ENCODE peak calls at places on chromosomes 3 and 15, in nine cellular contexts. E, D, G, J, A, P, H, X and I are unnamed samples.

GRCh38 chr3:149702691-149703426 is 45.0 kb upstream of the WWTR1 start:
- DNase-seq in G (no peak), H (no peak), E (no peak), A (no peak), D (no peak), P (no peak), X (no peak), J (no peak), I (peak)

GRCh38 chr15:67068724-67069400 is 3.5 kb downstream of the SMAD3 start:
- DNase-seq in X (no peak), A (no peak), H (no peak), E (no peak), D (no peak), P (no peak), G (no peak), J (no peak), I (no peak)

GRCh38 chr3:51385621-51386091 is 565 bp downstream of the MANF start:
- DNase-seq in P (no peak), H (no peak), G (no peak), E (no peak), A (no peak), D (no peak), J (no peak), X (no peak), I (no peak)

GRCh38 chr15:101501703-101502373 is 12.3 kb upstream of the PCSK6 start:
- DNase-seq in A (peak), G (no peak), P (no peak), X (peak), E (no peak), H (peak), D (no peak), J (peak), I (peak)

GRCh38 chr3:115401298-115401697 is 222.0 kb upstream of the GAP43 start:
- DNase-seq in J (no peak), P (no peak), G (no peak), X (no peak), H (no peak), D (no peak), E (no peak), A (no peak), I (no peak)

GRCh38 chr3:122680381-122681293 is at the start of gene PARP14:
- DNase-seq in P (peak), A (no peak), X (peak), J (peak), H (peak), E (peak), G (peak), D (peak), I (peak)

GRCh38 chr15:84827246-84827645 is 10.1 kb downstream of the ALPK3 start:
- DNase-seq in D (no peak), H (no peak), G (no peak), X (no peak), A (no peak), P (no peak), E (no peak), J (no peak), I (no peak)

GRCh38 chr3:26353052-26353451 is 269.5 kb upstream of the LRRC3B start:
- DNase-seq in P (no peak), J (no peak), G (no peak), D (no peak), A (no peak), H (no peak), E (no peak), X (no peak), I (no peak)

GRCh38 chr15:38652998-38653397 is 88.4 kb upstream of the RASGRP1 start:
- DNase-seq in E (no peak), A (no peak), P (no peak), G (no peak), D (no peak), H (no peak), X (no peak), J (no peak), I (no peak)

GRCh38 chr3:127448161-127448561 is 142.4 kb downstream of the TPRA1 start:
- DNase-seq in A (no peak), H (no peak), P (no peak), J (no peak), E (peak), G (no peak), X (no peak), D (no peak), I (peak)

GRCh38 chr15:78419331-78419730 is 18.7 kb upstream of the IREB2 start:
- DNase-seq in D (no peak), H (no peak), A (no peak), P (no peak), X (no peak), E (no peak), G (no peak), J (no peak), I (no peak)

GRCh38 chr15:90138071-90138833 is 36.0 kb upstream of the IDH2 start:
- DNase-seq in P (no peak), X (no peak), H (no peak), D (peak), J (no peak), G (no peak), E (peak), A (no peak), I (no peak)

GRCh38 chr3:57583544-57583943 is 13.6 kb downstream of the ARF4 start:
- DNase-seq in P (no peak), J (no peak), A (no peak), X (no peak), E (no peak), D (no peak), H (no peak), G (no peak), I (no peak)

GRCh38 chr15:62306851-62307504 is 141.9 kb upstream of the C2CD4B start:
- DNase-seq in A (peak), D (peak), E (peak), G (no peak), J (peak), P (peak), H (peak), X (peak), I (peak)

GRCh38 chr3:182699550-182700170 is 93.6 kb upstream of the ATP11B start:
- DNase-seq in G (no peak), E (no peak), P (no peak), D (no peak), J (no peak), H (no peak), X (no peak), A (no peak), I (no peak)

GRCh38 chr3:166760114-166760513 is 620.0 kb downstream of the ZBBX start:
- DNase-seq in H (no peak), E (no peak), G (no peak), X (no peak), D (no peak), A (no peak), J (no peak), P (no peak), I (no peak)

GRCh38 chr15:48929611-48930170 is 34.0 kb downstream of the SHC4 start:
- DNase-seq in D (no peak), J (no peak), G (no peak), H (no peak), P (no peak), X (no peak), A (no peak), E (no peak), I (no peak)

GRCh38 chr15:85606721-85607120 is 188.0 kb downstream of the KLHL25 start:
- DNase-seq in E (no peak), A (no peak), H (no peak), G (no peak), D (no peak), P (no peak), J (no peak), X (no peak), I (no peak)

GRCh38 chr15:31311735-31312134 is 14.9 kb upstream of the KLF13 start:
- DNase-seq in X (no peak), G (peak), H (no peak), J (no peak), A (no peak), E (no peak), D (no peak), P (no peak), I (peak)

GRCh38 chr3:42829083-42829627 is 19.9 kb downstream of the ACKR2 start:
- DNase-seq in A (peak), E (no peak), H (no peak), P (no peak), D (no peak), X (no peak), J (peak), G (no peak), I (no peak)

GRCh38 chr3:62041681-62042080 is 331.7 kb downstream of the FEZF2 start:
- DNase-seq in J (no peak), H (no peak), G (no peak), D (no peak), A (no peak), X (no peak), P (no peak), E (no peak), I (no peak)

DNA sequence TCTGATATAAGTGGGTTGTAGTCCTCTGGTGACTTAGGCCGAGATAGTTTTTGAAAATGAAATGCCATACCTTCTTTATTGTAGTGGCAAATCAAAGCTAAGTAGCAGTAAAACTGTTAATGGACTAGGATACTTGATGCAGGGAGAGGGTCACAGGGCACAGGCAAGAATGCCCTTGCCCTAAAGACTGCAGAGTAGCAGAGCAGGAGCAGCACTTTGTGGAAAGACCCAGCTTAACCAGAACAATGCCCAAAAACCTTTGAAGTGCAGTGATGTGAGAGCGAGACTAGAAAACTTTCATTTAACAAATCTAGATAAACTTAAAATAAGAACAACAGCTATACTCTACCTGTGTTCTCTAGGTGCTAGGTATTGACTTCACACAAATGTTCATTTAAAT is 121.9 kb downstream of the MBNL1 start:
- DNase-seq in G (no peak), H (no peak), J (no peak), E (no peak), D (no peak), X (no peak), P (no peak), A (no peak), I (no peak)
- TF ChIP-seq POLR2A in G (no peak), H (no peak), J (no peak), E (no peak), D (no peak), X (no peak), P (no peak), A (no peak), I (no peak)

GRCh38 chr3:98980915-98981596 is 79.6 kb upstream of the DCBLD2 start:
- DNase-seq in D (no peak), E (no peak), P (no peak), H (no peak), G (no peak), A (peak), J (no peak), X (no peak), I (no peak)
- H3K4me3 ChIP-seq in D (no peak), E (no peak), P (no peak), H (no peak), G (no peak), A (peak), J (no peak), X (peak), I (no peak)

DNA sequence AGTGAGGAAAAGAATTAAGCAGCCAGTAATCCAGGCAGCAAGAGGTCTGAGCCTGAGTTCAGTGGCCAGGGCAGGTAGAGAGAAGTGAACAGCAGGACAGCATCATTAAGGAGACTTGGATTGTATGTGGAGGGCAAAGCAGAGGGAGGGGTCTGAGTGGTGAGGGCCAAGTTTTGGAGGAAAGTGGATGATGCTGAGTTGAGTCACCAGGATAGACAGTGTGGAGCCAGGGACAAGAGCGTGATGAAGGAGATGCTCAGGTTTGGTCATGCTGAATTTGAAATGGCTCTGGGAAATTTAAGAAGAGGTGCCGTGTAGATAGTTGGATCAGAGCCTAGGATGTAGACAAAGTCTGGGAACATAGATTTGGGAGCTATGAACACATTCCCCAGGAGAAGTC is 93.1 kb downstream of the ARHGEF26 start:
- DNase-seq in H (no peak), J (no peak), E (no peak), A (no peak), X (no peak), D (no peak), P (no peak), G (no peak), I (no peak)
- TF ChIP-seq POLR2A in H (no peak), J (no peak), E (no peak), A (no peak), X (no peak), D (no peak), P (no peak), G (no peak), I (no peak)

DNA sequence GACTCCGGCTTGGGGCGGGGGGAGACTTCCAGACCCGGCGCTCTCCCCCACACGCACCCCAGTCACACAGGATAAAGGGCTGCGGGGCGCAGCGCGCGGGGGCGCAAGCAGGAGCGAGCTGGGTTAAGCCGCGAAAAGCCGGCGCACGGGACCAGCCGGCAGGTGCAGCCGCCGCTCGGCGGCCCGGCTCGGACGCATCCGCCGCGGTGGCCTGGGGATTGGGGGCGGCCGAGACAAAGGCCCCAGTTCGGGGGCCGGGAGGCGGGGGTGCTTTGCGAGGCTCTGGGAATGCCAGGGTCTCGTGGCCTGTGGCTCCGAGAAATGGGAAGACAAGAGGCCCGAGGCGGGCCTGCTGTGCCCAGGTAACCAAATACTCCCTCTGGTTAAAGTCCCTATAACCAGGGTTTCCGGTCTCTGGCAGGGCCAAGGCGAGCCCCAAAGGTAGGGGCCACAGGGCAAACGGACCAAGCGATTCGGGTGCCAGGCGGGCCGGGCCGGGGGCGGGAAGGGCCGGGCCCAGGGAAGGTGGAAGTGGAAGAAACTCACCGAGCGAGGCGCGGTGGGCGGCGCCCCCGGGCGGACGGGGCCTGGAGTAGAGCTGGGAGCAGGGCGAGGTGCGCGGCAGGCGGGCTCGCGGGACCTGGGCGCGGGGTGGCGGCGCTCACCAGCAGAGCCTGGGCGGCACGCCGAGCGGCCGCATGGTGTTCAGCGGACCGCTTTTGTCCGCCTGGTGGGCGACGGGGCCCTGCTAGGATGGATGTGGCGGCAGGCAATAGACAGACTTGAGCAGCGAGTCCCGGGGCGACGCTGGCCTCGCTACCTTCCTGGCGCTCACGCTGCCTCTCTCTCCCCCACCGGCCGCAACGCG is at the start of gene GATA2:
- DNase-seq in J (no peak), P (no peak), D (no peak), G (no peak), X (no peak), H (peak), E (peak), A (no peak), I (peak)
- H3K4me3 ChIP-seq in J (peak), P (peak), D (no peak), G (no peak), X (no peak), H (no peak), E (peak), A (no peak), I (peak)

GRCh38 chr3:64687781-64688515 is at the start of gene ADAMTS9:
- DNase-seq in H (peak), G (peak), J (no peak), P (peak), E (peak), D (peak), A (no peak), X (peak), I (peak)
- TF ChIP-seq POLR2A in H (peak), G (peak), J (no peak), P (peak), E (peak), D (peak), A (no peak), X (no peak), I (no peak)

GRCh38 chr3:11581237-11582122 is 62.2 kb downstream of the VGLL4 start:
- DNase-seq in P (no peak), H (no peak), A (no peak), E (no peak), D (no peak), X (no peak), J (no peak), G (no peak), I (no peak)

GRCh38 chr3:11583226-11583625 is 60.5 kb downstream of the VGLL4 start:
- DNase-seq in P (no peak), E (no peak), J (no peak), A (no peak), X (no peak), H (no peak), D (no peak), G (no peak), I (no peak)

GRCh38 chr3:11580645-11581044 is 63.1 kb downstream of the VGLL4 start:
- DNase-seq in P (no peak), J (no peak), X (no peak), G (no peak), H (no peak), E (no peak), A (no peak), D (no peak), I (no peak)

GRCh38 chr3:11583638-11584046 is 60.1 kb downstream of the VGLL4 start:
- DNase-seq in D (no peak), E (no peak), A (no peak), H (no peak), G (no peak), X (no peak), J (no peak), P (no peak), I (no peak)

DNA sequence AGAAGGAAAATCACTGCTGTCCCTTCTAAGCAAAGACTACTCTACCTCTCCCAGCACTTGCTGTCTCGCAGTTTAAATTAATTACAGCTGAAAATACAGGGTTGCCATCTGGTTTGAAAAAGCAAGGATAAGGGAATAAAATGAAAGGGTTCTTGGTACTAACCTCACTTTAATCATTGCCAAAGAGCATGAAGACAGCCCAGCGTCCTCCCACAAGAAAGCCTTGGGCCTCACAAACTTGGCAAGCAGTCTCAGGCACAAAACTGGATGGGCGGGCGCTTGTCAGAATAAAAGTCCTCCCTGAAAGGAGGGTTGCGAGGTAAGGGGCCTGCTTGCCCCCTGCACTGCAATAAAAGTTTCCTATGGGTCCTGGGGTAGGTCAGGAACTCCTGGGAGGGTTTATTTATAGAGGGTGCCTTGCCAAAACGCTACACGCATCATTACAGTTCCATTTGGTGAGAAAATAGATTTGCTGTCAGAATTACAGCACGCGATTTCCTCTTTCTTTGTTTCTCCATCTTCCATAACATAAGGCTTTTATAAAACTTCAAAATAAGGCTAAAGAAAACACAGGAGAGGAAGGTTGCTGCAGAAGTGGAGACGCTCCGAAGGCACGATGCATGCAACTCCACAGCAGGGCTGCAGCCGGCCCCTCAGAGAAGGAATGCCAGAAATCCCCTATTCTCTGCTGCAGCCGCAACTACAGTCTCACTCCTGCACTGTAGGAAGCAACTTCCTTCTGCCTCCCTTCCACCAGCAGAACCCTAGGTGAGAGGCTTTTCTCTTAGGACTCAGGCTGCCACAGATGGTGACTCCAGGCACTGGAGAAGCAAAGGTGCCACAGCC is 61.4 kb downstream of the VGLL4 start:
- DNase-seq in A (no peak), J (no peak), D (no peak), E (peak), X (no peak), H (peak), G (peak), P (peak), I (peak)
- H3K4me3 ChIP-seq in A (no peak), J (no peak), D (no peak), E (no peak), X (no peak), H (peak), G (peak), P (peak), I (no peak)

DNA sequence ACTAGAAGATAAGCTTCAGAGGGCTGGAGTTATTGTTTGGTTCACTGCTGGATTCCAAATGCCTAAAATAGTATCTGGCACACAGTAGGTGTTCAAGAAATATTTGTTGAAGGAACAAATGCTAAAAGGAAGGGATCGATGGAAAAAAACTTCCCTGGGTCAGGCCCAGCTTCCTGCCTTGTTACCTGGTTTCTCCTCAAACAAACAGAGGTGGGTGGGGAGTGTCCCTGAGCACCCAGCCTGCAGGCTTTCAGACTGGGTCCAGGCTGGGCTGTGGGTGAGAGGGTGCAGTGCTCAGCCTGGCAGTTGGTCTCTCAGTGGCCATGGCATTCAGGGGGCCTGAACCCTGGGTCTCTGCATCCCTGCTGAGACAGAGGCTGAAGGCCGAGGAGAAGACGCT is 14.4 kb upstream of the STRA6 start:
- DNase-seq in E (no peak), H (no peak), X (no peak), J (no peak), G (no peak), P (no peak), D (no peak), A (no peak), I (no peak)
- TF ChIP-seq POLR2A in E (no peak), H (no peak), X (no peak), J (no peak), G (no peak), P (no peak), D (no peak), A (no peak), I (no peak)

GRCh38 chr3:97970131-97970530 is 2.1 kb downstream of the RIOX2 start:
- DNase-seq in A (no peak), X (no peak), P (no peak), E (no peak), G (no peak), H (no peak), D (no peak), J (no peak), I (no peak)
- H3K4me3 ChIP-seq in A (no peak), X (no peak), P (no peak), E (no peak), G (no peak), H (no peak), D (no peak), J (peak), I (no peak)

GRCh38 chr15:96348112-96349027 is 17.9 kb downstream of the NR2F2 start:
- DNase-seq in G (no peak), E (no peak), A (no peak), D (no peak), P (no peak), H (no peak), J (no peak), X (no peak), I (no peak)
- TF ChIP-seq POLR2A in G (no peak), E (no peak), A (no peak), D (no peak), P (no peak), H (no peak), J (no peak), X (no peak), I (no peak)